ENCODE peak calls at places on chromosomes 3 and 15, in seven cellular contexts. D is left lung, X is endothelial cell of umbilical vein, V is K562, S is IMR-90, A is tibial artery, B is fibroblast of lung. L is an unnamed sample. For H3K4me1 and H3K27me3, the result is how much of the 10 kb centered on the place peaks cover.

GRCh38 chr3:46214751-46215352 is 6.7 kb upstream of the CCR1 start:
- DNase-seq in X (no peak), S (no peak), V (peak), D (no peak), B (no peak), A (no peak), L (peak)

GRCh38 chr3:71388535-71389120 is 194.9 kb downstream of the FOXP1 start:
- DNase-seq in V (no peak), X (peak), B (no peak), D (no peak), A (no peak), S (no peak), L (no peak)

GRCh38 chr15:75446146-75446545 is 5.3 kb downstream of the SIN3A start:
- DNase-seq in D (no peak), S (no peak), A (no peak), X (no peak), B (no peak), V (no peak), L (no peak)

GRCh38 chr15:90174140-90174891 is 26.8 kb upstream of the SEMA4B start:
- DNase-seq in A (peak), S (no peak), B (peak), X (peak), D (no peak), V (no peak), L (peak)

GRCh38 chr3:27533718-27534578 is 49.8 kb upstream of the SLC4A7 start:
- DNase-seq in V (no peak), X (peak), D (peak), S (peak), A (peak), B (peak), L (no peak)

GRCh38 chr15:33656090-33656670 is 312.1 kb upstream of the CHRM5 start:
- DNase-seq in A (no peak), V (no peak), D (no peak), B (no peak), X (no peak), S (no peak), L (no peak)

GRCh38 chr3:172824229-172824628 is 73.7 kb downstream of the ECT2 start:
- DNase-seq in X (no peak), S (no peak), A (no peak), V (no peak), D (no peak), B (no peak), L (no peak)

GRCh38 chr15:65528461-65529060 is 1.7 kb upstream of the HACD3 start:
- DNase-seq in B (no peak), X (no peak), V (no peak), D (no peak), S (no peak), A (no peak), L (no peak)

GRCh38 chr15:89898628-89899302 is 5.0 kb upstream of the AP3S2 start:
- DNase-seq in V (peak), A (no peak), S (peak), D (no peak), X (peak), B (peak), L (no peak)

GRCh38 chr15:38069001-38069400 is 134.6 kb downstream of the TMCO5A start:
- DNase-seq in X (peak), A (no peak), V (no peak), D (no peak), B (peak), S (peak), L (no peak)

GRCh38 chr15:55661431-55661830 is 73.3 kb upstream of the PYGO1 start:
- DNase-seq in D (no peak), S (peak), B (peak), A (no peak), V (no peak), X (peak), L (no peak)

GRCh38 chr15:49530106-49530505 is 90.5 kb downstream of the FAM227B start:
- DNase-seq in A (no peak), B (peak), D (no peak), V (no peak), X (no peak), S (peak), L (no peak)

GRCh38 chr15:74390552-74391288 is 23.3 kb upstream of the CYP11A1 start:
- DNase-seq in V (no peak), X (no peak), A (no peak), B (no peak), D (peak), S (no peak), L (no peak)

GRCh38 chr3:192855434-192855833 is 62.2 kb downstream of the MB21D2 start:
- DNase-seq in B (no peak), A (no peak), X (no peak), D (no peak), S (no peak), V (no peak), L (no peak)

GRCh38 chr3:36206936-36207620 is 173.2 kb upstream of the STAC start:
- DNase-seq in A (no peak), X (no peak), B (no peak), S (no peak), D (no peak), V (no peak), L (no peak)

GRCh38 chr3:40725026-40725425 is 200.3 kb downstream of the ZNF621 start:
- DNase-seq in S (no peak), A (no peak), D (no peak), V (no peak), B (no peak), X (no peak), L (no peak)

GRCh38 chr15:91852741-91853500 is 587 bp upstream of the SLCO3A1 start:
- DNase-seq in X (peak), B (peak), S (peak), A (peak), D (peak), V (peak), L (peak)

GRCh38 chr3:114112696-114113095 is 56.2 kb downstream of the QTRT2 start:
- DNase-seq in S (no peak), X (peak), B (peak), A (no peak), D (no peak), V (no peak), L (no peak)

GRCh38 chr15:85616549-85616948 is 178.2 kb downstream of the KLHL25 start:
- DNase-seq in X (peak), B (no peak), V (no peak), A (no peak), S (no peak), D (no peak), L (no peak)

GRCh38 chr3:159761377-159761776 is 227.3 kb upstream of the IL12A start:
- DNase-seq in X (peak), B (peak), V (no peak), A (peak), D (no peak), S (peak), L (no peak)

GRCh38 chr15:93854088-93854487 is 377.3 kb upstream of the MCTP2 start:
- DNase-seq in X (no peak), S (no peak), D (no peak), A (no peak), V (no peak), B (no peak), L (no peak)

GRCh38 chr3:133935843-133936825 is 40.5 kb upstream of the RAB6B start:
- DNase-seq in A (peak), X (no peak), V (no peak), D (no peak), B (no peak), S (no peak), L (no peak)

GRCh38 chr3:113695426-113695817 is 1.0 kb downstream of the USF3 start:
- DNase-seq in A (no peak), B (peak), X (no peak), S (peak), V (peak), D (no peak), L (no peak)

GRCh38 chr3:165532851-165533250 is 304.4 kb downstream of the BCHE start:
- DNase-seq in B (peak), A (no peak), V (no peak), X (no peak), S (no peak), D (no peak), L (no peak)

GRCh38 chr15:41774873-41775417 is 661 bp downstream of the MAPKBP1 start:
- DNase-seq in V (no peak), A (no peak), X (no peak), D (no peak), B (no peak), S (no peak), L (no peak)

GRCh38 chr3:149487598-149488197 is 13.2 kb downstream of the TM4SF4 start:
- DNase-seq in X (no peak), S (no peak), V (peak), D (no peak), A (no peak), B (no peak), L (no peak)

GRCh38 chr15:56919708-56920637 is 1.5 kb downstream of the TCF12 start:
- DNase-seq in A (peak), S (peak), B (peak), V (peak), X (peak), D (peak), L (peak)

GRCh38 chr15:78492841-78493240 is 14.5 kb upstream of the HYKK start:
- DNase-seq in X (no peak), B (peak), V (no peak), D (no peak), S (peak), A (no peak), L (no peak)

DNA sequence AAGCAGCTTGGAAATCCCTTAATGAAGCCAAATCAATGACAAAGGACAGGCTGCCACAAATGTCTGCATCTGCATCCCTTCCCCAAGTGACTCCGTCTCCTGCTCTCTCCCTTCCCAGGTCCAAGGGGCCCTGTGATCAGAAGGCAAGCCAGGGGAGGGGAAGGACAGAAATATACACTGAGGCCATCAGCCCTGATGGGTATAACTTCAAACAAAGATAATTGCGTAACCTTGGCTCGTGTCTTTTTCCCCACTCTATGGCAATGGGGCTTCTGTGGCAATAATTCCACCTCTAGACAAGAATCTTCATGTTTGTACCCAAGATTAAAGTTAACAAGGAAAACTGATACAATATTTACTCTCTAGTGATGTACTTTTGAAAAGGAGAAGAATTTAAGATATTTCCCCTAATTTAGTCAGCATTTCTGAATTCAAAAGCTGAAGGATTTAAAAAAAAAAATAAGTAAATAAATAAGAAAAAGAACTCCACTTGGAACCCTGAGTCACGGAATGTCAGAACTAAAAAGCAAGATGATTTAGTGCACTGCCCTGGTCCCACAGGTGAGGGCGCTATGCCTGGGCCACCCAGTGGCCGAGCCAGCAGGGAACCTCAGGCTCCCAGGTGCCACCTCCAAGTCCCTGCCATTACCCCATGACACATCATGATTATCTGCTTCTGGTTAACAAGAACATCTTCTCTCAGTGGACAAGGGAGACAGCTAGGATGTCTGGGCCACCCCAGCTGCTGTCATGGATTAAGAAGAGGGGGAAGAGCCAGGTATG is 154.5 kb downstream of the STT3B start:
- DNase-seq in S (no peak), V (no peak), X (no peak), B (no peak), D (no peak), A (no peak), L (no peak)
- TF ChIP-seq CTCF in S (no peak), V (peak), X (no peak), B (no peak), D (no peak), A (no peak), L (no peak)

GRCh38 chr3:13265016-13265415 is 155.1 kb downstream of the NUP210 start:
- DNase-seq in X (no peak), V (no peak), D (peak), A (no peak), S (no peak), B (no peak), L (no peak)

GRCh38 chr3:13266005-13266404 is 154.1 kb downstream of the NUP210 start:
- DNase-seq in S (no peak), X (no peak), A (no peak), B (no peak), V (no peak), D (peak), L (no peak)

GRCh38 chr3:13266651-13267347 is 153.3 kb downstream of the NUP210 start:
- DNase-seq in S (no peak), D (peak), V (no peak), A (no peak), X (no peak), B (no peak), L (peak)

GRCh38 chr3:13264468-13264795 is 155.7 kb downstream of the NUP210 start:
- DNase-seq in V (no peak), B (no peak), S (no peak), A (no peak), D (peak), X (no peak), L (no peak)

DNA sequence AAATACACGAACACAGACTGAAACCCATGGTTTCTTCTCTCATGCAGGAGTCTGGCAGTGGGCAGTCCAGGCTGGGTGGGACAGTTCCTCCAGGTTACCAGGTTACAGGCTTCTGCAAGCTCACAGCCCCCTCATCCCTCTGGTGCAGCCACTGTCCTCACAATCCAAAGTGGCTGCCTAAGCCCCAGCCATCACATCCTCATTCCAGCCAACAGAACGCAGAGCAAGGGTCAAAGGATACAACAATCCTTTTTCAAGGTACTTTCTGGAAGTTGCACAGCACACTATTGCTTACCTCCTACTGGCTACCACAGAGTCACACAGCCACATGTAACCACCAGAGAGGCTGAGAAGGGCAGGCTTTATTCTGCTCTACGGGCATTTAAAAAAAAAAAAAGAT is 154.6 kb downstream of the NUP210 start:
- DNase-seq in A (no peak), X (no peak), D (peak), B (no peak), S (no peak), V (no peak), L (no peak)
- H3K4me1 ChIP-seq in A (under half), X (under half), D (under half), B (under half), S (under half), V (under half), L (under half)

GRCh38 chr15:45715528-45715927 is 80.7 kb downstream of the SQOR start:
- DNase-seq in S (peak), X (peak), A (no peak), B (no peak), D (no peak), V (no peak), L (no peak)
- H3K27me3 ChIP-seq in S (under half), X (under half), A (under half), B (under half), D (under half), V (under half), L (under half)

GRCh38 chr3:129128357-129129155 is 7.0 kb upstream of the RAB43 start:
- DNase-seq in D (no peak), A (no peak), S (no peak), V (no peak), B (no peak), X (no peak), L (no peak)
- TF ChIP-seq CTCF in D (no peak), A (no peak), S (no peak), V (no peak), B (no peak), X (no peak), L (no peak)

GRCh38 chr3:30662836-30663235 is 56.4 kb downstream of the TGFBR2 start:
- DNase-seq in S (no peak), V (no peak), A (no peak), B (no peak), D (no peak), X (no peak), L (no peak)
- H3K4me1 ChIP-seq in S (under half), V (under half), A (under half), B (under half), D (half or more), X (half or more), L (half or more)

DNA sequence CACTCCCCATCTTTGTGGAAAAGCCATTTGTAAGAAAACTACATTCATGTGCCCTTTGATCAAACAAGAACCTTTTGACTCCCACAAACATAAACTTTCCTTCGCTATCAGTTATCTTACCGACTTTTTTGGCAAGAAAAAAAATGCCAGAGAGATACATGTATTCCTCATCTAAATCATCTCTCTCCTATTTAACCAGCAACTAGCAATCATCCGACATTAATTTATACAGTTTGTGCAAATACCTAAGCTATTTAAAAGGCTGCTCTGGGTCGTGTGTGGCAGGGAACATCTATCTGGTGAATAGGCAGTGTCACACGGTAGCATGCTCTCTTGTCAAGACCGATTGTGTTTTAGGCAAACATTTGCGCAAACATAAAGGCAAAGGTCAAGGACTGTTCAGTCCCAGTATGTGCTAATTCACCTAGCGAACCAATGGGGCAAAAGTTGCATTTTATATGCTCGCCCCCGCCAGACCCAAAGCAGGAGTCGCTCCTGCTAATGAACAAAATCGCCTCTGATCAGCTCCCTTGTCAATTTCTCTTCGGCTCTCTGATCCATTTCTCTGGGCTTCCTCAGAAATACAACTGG is 37.7 kb downstream of the ZIC4 start:
- DNase-seq in B (no peak), S (no peak), V (no peak), D (no peak), A (no peak), X (no peak), L (no peak)
- H3K27me3 ChIP-seq in B (half or more), S (half or more), V (under half), D (half or more), A (under half), X (half or more), L (half or more)

L was measured in lower lobe of right lung.